ENCODE peak calls at places on chromosomes 11 and 22, in eight cellular contexts. One of them, this sample, is unnamed.
A peak's percentile ranks its signal among the peaks of the same experiment; 100 is the strongest.

GRCh38 chr11:25535462-25535861 is 796.5 kb upstream of the ANO3 start:
- DNase-seq in A549: no peak
- DNase-seq in astrocyte of the spinal cord: no peak
- DNase-seq in H7: no peak
- DNase-seq in CD8-positive, alpha-beta T cell: no peak
- DNase-seq in substantia nigra: no peak
- DNase-seq in fibroblast of villous mesenchyme: no peak
- DNase-seq in astrocyte of the cerebellum: no peak
- DNase-seq in this sample: no peak

GRCh38 chr22:46293591-46294260 is 2.9 kb upstream of the GTSE1 start:
- DNase-seq in A549: no peak
- DNase-seq in fibroblast of villous mesenchyme: peak; percentile 53
- DNase-seq in CD8-positive, alpha-beta T cell: no peak
- DNase-seq in substantia nigra: no peak
- DNase-seq in astrocyte of the spinal cord: peak; percentile 59
- DNase-seq in astrocyte of the cerebellum: no peak
- DNase-seq in H7: peak; percentile 48
- DNase-seq in this sample: no peak

GRCh38 chr11:75150079-75150478 is 828 bp upstream of the SLCO2B1 start:
- DNase-seq in astrocyte of the spinal cord: no peak
- DNase-seq in substantia nigra: no peak
- DNase-seq in CD8-positive, alpha-beta T cell: no peak
- DNase-seq in A549: no peak
- DNase-seq in astrocyte of the cerebellum: no peak
- DNase-seq in fibroblast of villous mesenchyme: no peak
- DNase-seq in H7: no peak
- DNase-seq in this sample: no peak

GRCh38 chr11:67563354-67564114 is 20.1 kb upstream of the GSTP1 start:
- DNase-seq in fibroblast of villous mesenchyme: peak; percentile 95
- DNase-seq in substantia nigra: no peak
- DNase-seq in H7: no peak
- DNase-seq in CD8-positive, alpha-beta T cell: no peak
- DNase-seq in astrocyte of the spinal cord: peak; percentile 87
- DNase-seq in A549: peak; percentile 94
- DNase-seq in astrocyte of the cerebellum: peak; percentile 60
- DNase-seq in this sample: peak; percentile 94

GRCh38 chr11:38356255-38356654 is 1758.2 kb upstream of the RAG2 start:
- DNase-seq in substantia nigra: no peak
- DNase-seq in fibroblast of villous mesenchyme: no peak
- DNase-seq in CD8-positive, alpha-beta T cell: no peak
- DNase-seq in H7: no peak
- DNase-seq in astrocyte of the spinal cord: peak; percentile 10
- DNase-seq in A549: no peak
- DNase-seq in astrocyte of the cerebellum: no peak
- DNase-seq in this sample: no peak

GRCh38 chr11:86718999-86719398 is 46.6 kb upstream of the ME3 start:
- DNase-seq in CD8-positive, alpha-beta T cell: no peak
- DNase-seq in A549: no peak
- DNase-seq in H7: no peak
- DNase-seq in astrocyte of the spinal cord: no peak
- DNase-seq in astrocyte of the cerebellum: no peak
- DNase-seq in substantia nigra: no peak
- DNase-seq in fibroblast of villous mesenchyme: no peak
- DNase-seq in this sample: no peak

GRCh38 chr22:47012589-47013365 is 250.3 kb downstream of the TBC1D22A start:
- DNase-seq in astrocyte of the spinal cord: peak; percentile 57
- DNase-seq in CD8-positive, alpha-beta T cell: no peak
- DNase-seq in astrocyte of the cerebellum: peak; percentile 70
- DNase-seq in A549: no peak
- DNase-seq in fibroblast of villous mesenchyme: peak; percentile 28
- DNase-seq in H7: peak; percentile 81
- DNase-seq in substantia nigra: no peak
- DNase-seq in this sample: no peak

GRCh38 chr11:111983187-111983986 is 41.8 kb upstream of the DLAT start:
- DNase-seq in fibroblast of villous mesenchyme: peak; percentile 92
- DNase-seq in astrocyte of the cerebellum: no peak
- DNase-seq in substantia nigra: peak; percentile 17
- DNase-seq in H7: peak; percentile 88
- DNase-seq in CD8-positive, alpha-beta T cell: no peak
- DNase-seq in astrocyte of the spinal cord: peak; percentile 46
- DNase-seq in A549: peak; percentile 6
- DNase-seq in this sample: peak; percentile 40

This sample was measured in endothelial cell of umbilical vein.